ENCODE peak calls at places on chromosomes 1 and 21, in seven cellular contexts. L is H9, R is endothelial cell of umbilical vein, Z is A549, H is PC-9, J is hepatocyte, B is K562. F is an unnamed sample.

GRCh38 chr1:86434031-86434430 is 10.1 kb downstream of the CLCA2 start:
- DNase-seq in L (no peak), J (no peak), B (no peak), R (no peak), Z (no peak), H (no peak), F (no peak)

GRCh38 chr1:209895709-209896108 is 42.3 kb upstream of the SYT14 start:
- DNase-seq in R (peak; percentile 84), Z (no peak), H (peak; percentile 91), J (no peak), L (no peak), B (no peak), F (peak; percentile 72)

GRCh38 chr1:46755121-46755520 is 36.2 kb upstream of the EFCAB14 start:
- DNase-seq in L (no peak), B (no peak), H (no peak), R (no peak), Z (no peak), J (peak; percentile 41), F (no peak)

GRCh38 chr1:10074059-10074854 is 41.5 kb downstream of the UBE4B start:
- DNase-seq in Z (peak; percentile 27), R (peak; percentile 37), B (no peak), L (no peak), H (peak; percentile 58), J (peak; percentile 52), F (peak; percentile 93)

GRCh38 chr1:15808955-15809354 is 1.5 kb upstream of the UQCRHL start:
- DNase-seq in H (peak; percentile 42), B (no peak), J (no peak), Z (no peak), R (no peak), L (no peak), F (no peak)

GRCh38 chr1:178953034-178953433 is 72.7 kb upstream of the FAM20B start:
- DNase-seq in Z (no peak), R (no peak), J (no peak), L (no peak), B (no peak), H (no peak), F (no peak)

GRCh38 chr1:214976665-214977064 is 105.9 kb upstream of the KCNK2 start:
- DNase-seq in H (no peak), L (peak; percentile 33), J (no peak), Z (no peak), B (no peak), R (no peak), F (no peak)

GRCh38 chr1:30313176-30313575 is 410.2 kb downstream of the MATN1 start:
- DNase-seq in R (no peak), Z (no peak), L (no peak), H (no peak), B (no peak), J (no peak), F (no peak)

GRCh38 chr1:196723325-196724185 is 51.1 kb upstream of the CFHR3 start:
- DNase-seq in J (peak; percentile 75), R (no peak), L (peak; percentile 88), Z (peak; percentile 68), B (peak; percentile 29), H (no peak), F (no peak)

GRCh38 chr1:226541631-226542622 is 6.6 kb upstream of the STUM start:
- DNase-seq in Z (no peak), L (no peak), B (no peak), H (no peak), R (peak; percentile 13), J (peak; percentile 57), F (no peak)

GRCh38 chr1:64340361-64340760 is 129.6 kb upstream of the CACHD1 start:
- DNase-seq in L (no peak), H (no peak), R (no peak), Z (no peak), B (no peak), J (no peak), F (no peak)

GRCh38 chr1:68454534-68454933 is 4.8 kb upstream of the RPE65 start:
- DNase-seq in Z (no peak), J (no peak), H (no peak), L (no peak), B (no peak), R (no peak), F (no peak)

GRCh38 chr1:48644190-48644930 is 132.3 kb downstream of the BEND5 start:
- DNase-seq in H (no peak), B (no peak), R (no peak), J (no peak), Z (no peak), L (no peak), F (no peak)

GRCh38 chr21:27804515-27804914 is 837.6 kb upstream of the ADAMTS5 start:
- DNase-seq in Z (no peak), H (no peak), J (no peak), R (no peak), L (no peak), B (no peak), F (no peak)

GRCh38 chr1:1162597-1163537 is 10.8 kb upstream of the TTLL10 start:
- DNase-seq in Z (no peak), L (peak; percentile 90), R (no peak), H (peak; percentile 89), B (no peak), J (peak; percentile 93), F (no peak)

GRCh38 chr1:34858901-34859441 is 578 bp downstream of the SMIM12 start:
- DNase-seq in H (no peak), Z (no peak), J (peak; percentile 20), R (peak; percentile 80), L (no peak), B (peak; percentile 37), F (peak; percentile 93)

GRCh38 chr1:150365945-150366344 is 2.0 kb downstream of the RPRD2 start:
- DNase-seq in J (no peak), L (no peak), Z (no peak), B (no peak), H (no peak), R (peak; percentile 38), F (peak; percentile 63)

GRCh38 chr1:28172690-28173150 is 3.8 kb downstream of the PTAFR start:
- DNase-seq in Z (no peak), B (no peak), J (peak; percentile 60), L (no peak), R (peak; percentile 40), H (no peak), F (peak; percentile 43)

GRCh38 chr1:91669584-91670350 is 169.1 kb downstream of the CDC7 start:
- DNase-seq in H (no peak), R (no peak), J (no peak), Z (no peak), B (no peak), L (no peak), F (no peak)

GRCh38 chr1:999797-1000356 is at the start of gene HES4:
- DNase-seq in J (peak; percentile 97), H (peak; percentile 78), R (peak; percentile 92), L (peak; percentile 91), Z (peak; percentile 92), B (no peak), F (peak; percentile 99)

GRCh38 chr1:117059678-117060440 is at the start of gene TTF2:
- DNase-seq in H (peak; percentile 100), J (peak; percentile 98), Z (peak; percentile 98), B (peak; percentile 98), R (peak; percentile 99), L (peak; percentile 99), F (peak; percentile 98)

GRCh38 chr1:203481186-203481585 is 5.6 kb downstream of the PRELP start:
- DNase-seq in J (no peak), B (no peak), L (no peak), H (no peak), Z (no peak), R (no peak), F (no peak)

GRCh38 chr1:203490607-203491006 is 3.3 kb upstream of the OPTC start:
- DNase-seq in Z (no peak), L (no peak), H (no peak), R (no peak), B (no peak), J (no peak), F (no peak)

GRCh38 chr1:203491664-203492485 is 2.1 kb upstream of the OPTC start:
- DNase-seq in Z (no peak), R (no peak), J (no peak), L (no peak), B (no peak), H (no peak), F (no peak)

GRCh38 chr1:203488539-203488938 is 5.4 kb upstream of the OPTC start:
- DNase-seq in B (no peak), L (no peak), J (no peak), Z (no peak), H (no peak), R (no peak), F (no peak)

GRCh38 chr1:203486618-203487370 is 7.2 kb upstream of the OPTC start:
- DNase-seq in B (no peak), H (no peak), J (no peak), L (no peak), R (no peak), Z (no peak), F (no peak)
- H3K4me2 ChIP-seq in B (peak overlapping the region; percentile 77), H (peak overlapping the region; percentile 77), J (peak overlapping the region; percentile 68), L (peak overlapping the region; percentile 9), R (peak overlapping the region; percentile 60), Z (peak overlapping the region; percentile 74), F (peak overlapping the region; percentile 71)

GRCh38 chr1:14363707-14364413 is 234.6 kb upstream of the KAZN start:
- DNase-seq in H (no peak), L (no peak), B (no peak), R (no peak), Z (no peak), J (no peak), F (no peak)
- TF ChIP-seq CTCF in H (no peak), L (peak; percentile 48), B (peak; percentile 26), R (no peak), Z (no peak), J (no peak), F (peak; percentile 8)

GRCh38 chr1:156670791-156671190 is 6.4 kb downstream of the NES start:
- DNase-seq in L (no peak), Z (no peak), J (no peak), B (no peak), R (no peak), H (no peak), F (no peak)
- H3K4me1 ChIP-seq in L (peaks cover 31% of the 10 kb centered on the region), Z (peaks cover 5% of the 10 kb centered on the region), J (peaks cover 35% of the 10 kb centered on the region), B (peaks cover 73% of the 10 kb centered on the region), R (peaks cover 22% of the 10 kb centered on the region), H (peaks cover 6% of the 10 kb centered on the region), F (peaks cover 6% of the 10 kb centered on the region)

GRCh38 chr1:88035578-88035977 is 648.5 kb upstream of the PKN2 start:
- DNase-seq in R (no peak), H (no peak), B (no peak), Z (no peak), J (no peak), L (peak; percentile 65), F (no peak)

GRCh38 chr1:88029142-88029541 is 654.9 kb upstream of the PKN2 start:
- DNase-seq in H (no peak), J (peak; percentile 63), R (no peak), B (no peak), L (no peak), Z (peak; percentile 46), F (peak; percentile 29)

DNA sequence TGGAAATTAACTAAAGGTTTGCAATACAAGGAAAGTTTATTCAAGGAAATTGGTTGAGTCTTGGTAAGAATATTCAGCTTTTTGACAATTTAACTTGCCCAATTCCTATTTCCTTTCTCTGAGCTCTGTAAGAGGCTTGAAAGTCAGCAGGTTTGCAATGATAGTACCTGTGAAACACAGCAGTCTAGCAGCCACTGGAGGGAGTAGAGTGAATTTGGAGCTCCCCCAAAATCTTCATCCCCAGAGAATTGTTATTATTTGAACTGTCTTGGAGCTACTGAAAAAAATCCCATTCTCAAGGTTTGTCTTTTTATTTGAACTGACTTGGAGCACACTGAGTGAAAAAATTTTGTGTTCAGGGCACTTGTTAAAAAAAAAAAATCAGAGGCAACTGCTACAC is 654.2 kb upstream of the PKN2 start:
- DNase-seq in J (no peak), L (no peak), Z (no peak), H (no peak), B (no peak), R (no peak), F (no peak)
- H3K4me2 ChIP-seq in J (no peak overlapping the region), L (no peak overlapping the region), Z (no peak overlapping the region), H (no peak overlapping the region), B (no peak overlapping the region), R (no peak overlapping the region), F (no peak overlapping the region)

F was measured in osteoblast.